ENCODE peak calls at places on chromosome 2, in seven cellular contexts. K, V, C, Q, O, Y and N are unnamed samples.

GRCh38 chr2:133292267-133292666 is 276.0 kb downstream of the NCKAP5 start:
- DNase-seq in K (no peak), V (no peak), C (no peak), Q (no peak), O (no peak), Y (no peak), N (no peak)

GRCh38 chr2:198807131-198807530 is 650.6 kb downstream of the SATB2 start:
- DNase-seq in K (peak; percentile 20), V (no peak), C (no peak), Q (no peak), O (peak; percentile 6), Y (no peak), N (no peak)

GRCh38 chr2:101355561-101356130 is 31.7 kb downstream of the CREG2 start:
- DNase-seq in K (no peak), V (no peak), C (no peak), Q (no peak), O (no peak), Y (peak; percentile 34), N (no peak)

GRCh38 chr2:177164584-177165052 is 48.0 kb upstream of the HNRNPA3 start:
- DNase-seq in K (peak; percentile 90), V (peak; percentile 89), C (peak; percentile 69), Q (peak; percentile 87), O (peak; percentile 82), Y (no peak), N (peak; percentile 82)

GRCh38 chr2:100902833-100903405 is 83.0 kb downstream of the NPAS2 start:
- DNase-seq in K (peak; percentile 98), V (no peak), C (no peak), Q (no peak), O (peak; percentile 90), Y (peak; percentile 64), N (peak; percentile 92)

GRCh38 chr2:17851731-17852585 is 26.5 kb upstream of the KCNS3 start:
- DNase-seq in K (peak; percentile 86), V (peak; percentile 27), C (no peak), Q (peak; percentile 54), O (peak; percentile 74), Y (peak; percentile 10), N (peak; percentile 67)

GRCh38 chr2:120441744-120442471 is 96.0 kb downstream of the INHBB start:
- DNase-seq in K (peak; percentile 73), V (no peak), C (no peak), Q (no peak), O (peak; percentile 18), Y (no peak), N (no peak)

GRCh38 chr2:52465267-52465666 is 1302.3 kb upstream of the CHAC2 start:
- DNase-seq in K (no peak), V (no peak), C (no peak), Q (no peak), O (no peak), Y (no peak), N (peak; percentile 51)

GRCh38 chr2:165002638-165003037 is 47.3 kb upstream of the SLC38A11 start:
- DNase-seq in K (no peak), V (no peak), C (no peak), Q (no peak), O (no peak), Y (no peak), N (no peak)

GRCh38 chr2:15798716-15799431 is 141.5 kb upstream of the MYCN start:
- DNase-seq in K (no peak), V (no peak), C (no peak), Q (no peak), O (no peak), Y (no peak), N (no peak)

GRCh38 chr2:11822746-11823411 is 76.4 kb downstream of the LPIN1 start:
- DNase-seq in K (no peak), V (peak; percentile 47), C (no peak), Q (no peak), O (no peak), Y (peak; percentile 5), N (no peak)